ENCODE peak calls at places on chromosomes 12 and 14, in six cellular contexts. P, U, I, L, F and K are unnamed samples.

GRCh38 chr14:102746568-102747438 is 30.4 kb upstream of the TRAF3 start:
- DNase-seq in F (no peak), I (no peak), L (no peak), U (no peak), P (no peak), K (no peak)

GRCh38 chr14:26598081-26598671 is 343 bp upstream of the NOVA1 start:
- DNase-seq in F (peak), I (peak), L (peak), U (peak), P (peak), K (no peak)

GRCh38 chr14:101564819-101565698 is 3.8 kb downstream of the DIO3 start:
- DNase-seq in P (no peak), F (no peak), I (no peak), L (no peak), U (no peak), K (no peak)

GRCh38 chr12:40224439-40225291 is at the start of gene LRRK2:
- DNase-seq in I (peak), F (peak), P (peak), U (peak), L (peak), K (no peak)

GRCh38 chr14:87443787-87444186 is 549.2 kb downstream of the GALC start:
- DNase-seq in P (no peak), U (no peak), I (no peak), F (no peak), L (no peak), K (no peak)

GRCh38 chr12:113005759-113006158 is 27.4 kb downstream of the OAS2 start:
- DNase-seq in U (no peak), I (no peak), P (no peak), F (peak), L (no peak), K (no peak)

GRCh38 chr14:49972199-49972671 is 79.4 kb downstream of the ARF6 start:
- DNase-seq in I (peak), F (no peak), L (no peak), P (no peak), U (no peak), K (no peak)

GRCh38 chr14:20489093-20489994 is 16.0 kb upstream of the RNASE10 start:
- DNase-seq in U (no peak), I (no peak), P (peak), L (no peak), F (no peak), K (no peak)

GRCh38 chr12:83389237-83389996 is 702.7 kb downstream of the TMTC2 start:
- DNase-seq in I (peak), F (peak), L (peak), P (peak), U (no peak), K (no peak)

GRCh38 chr14:50599700-50600444 is 39.9 kb downstream of the ATL1 start:
- DNase-seq in P (peak), I (no peak), F (peak), L (no peak), U (no peak), K (no peak)

GRCh38 chr12:124398578-124399227 is 103.8 kb downstream of the RFLNA start:
- DNase-seq in I (peak), P (no peak), U (no peak), L (peak), F (no peak), K (no peak)

GRCh38 chr12:25388216-25388615 is 137.5 kb upstream of the KRAS start:
- DNase-seq in F (no peak), I (no peak), L (no peak), P (peak), U (no peak), K (no peak)

GRCh38 chr14:86257973-86258372 is 728.0 kb downstream of the FLRT2 start:
- DNase-seq in U (no peak), I (no peak), P (no peak), F (no peak), L (no peak), K (no peak)

GRCh38 chr14:71372411-71372838 is 465.2 kb downstream of the PCNX1 start:
- DNase-seq in U (no peak), L (no peak), I (no peak), F (no peak), P (peak), K (no peak)

GRCh38 chr12:5022465-5023061 is 21.1 kb upstream of the KCNA5 start:
- DNase-seq in U (peak), L (peak), I (peak), F (peak), P (peak), K (no peak)

GRCh38 chr12:45214739-45215418 is 1.0 kb upstream of the ANO6 start:
- DNase-seq in P (no peak), L (no peak), I (no peak), U (no peak), F (no peak), K (no peak)

GRCh38 chr14:51776102-51776894 is 84.1 kb upstream of the GNG2 start:
- DNase-seq in I (peak), L (peak), P (peak), F (peak), U (no peak), K (no peak)

GRCh38 chr12:20527396-20528154 is 159.2 kb downstream of the PDE3A start:
- DNase-seq in F (no peak), U (no peak), L (no peak), P (no peak), I (no peak), K (no peak)

GRCh38 chr14:67263499-67264149 is 22.4 kb downstream of the PALS1 start:
- DNase-seq in I (no peak), F (no peak), U (no peak), P (no peak), L (no peak), K (no peak)